ENCODE peak calls at places on chromosomes 12 and 14, in ten cellular contexts. A, U, L, N, R, X, C, B, M and E are unnamed samples.

GRCh38 chr14:90641111-90642010 is 174.9 kb downstream of the TTC7B start:
- DNase-seq in M (no peak), L (no peak), U (peak), N (no peak), C (no peak), A (peak), X (no peak), B (no peak), R (no peak), E (no peak)

GRCh38 chr14:36313898-36314297 is 6.5 kb downstream of the MBIP start:
- DNase-seq in X (no peak), C (no peak), B (no peak), L (no peak), M (no peak), R (no peak), U (no peak), A (no peak), N (no peak), E (no peak)

GRCh38 chr12:50581226-50582184 is 76.7 kb downstream of the DIP2B start:
- DNase-seq in M (no peak), A (peak), B (no peak), R (no peak), L (no peak), N (no peak), U (no peak), X (no peak), C (no peak), E (no peak)

GRCh38 chr12:79848321-79848720 is 86.6 kb downstream of the PPP1R12A start:
- DNase-seq in U (no peak), C (no peak), R (no peak), L (no peak), M (no peak), A (peak), X (no peak), B (no peak), N (no peak), E (no peak)

GRCh38 chr12:53564276-53564675 is 57.0 kb upstream of the NPFF start:
- DNase-seq in B (no peak), N (no peak), U (no peak), C (no peak), X (no peak), A (no peak), R (no peak), M (no peak), L (no peak), E (no peak)

GRCh38 chr12:65685514-65685913 is 138.8 kb upstream of the HMGA2 start:
- DNase-seq in C (no peak), U (no peak), N (no peak), X (no peak), L (no peak), M (no peak), A (peak), R (no peak), B (peak), E (no peak)

GRCh38 chr12:202081-202731 is 11.8 kb downstream of the SLC6A12 start:
- DNase-seq in A (no peak), B (no peak), C (no peak), U (peak), M (no peak), N (no peak), R (no peak), L (no peak), X (peak), E (peak)

GRCh38 chr12:44852483-44852882 is 23.6 kb downstream of the NELL2 start:
- DNase-seq in C (no peak), L (no peak), M (no peak), N (no peak), R (no peak), A (no peak), B (no peak), X (no peak), U (no peak), E (no peak)

GRCh38 chr14:90330203-90331196 is 1.2 kb downstream of the NRDE2 start:
- DNase-seq in U (no peak), N (no peak), A (no peak), B (no peak), C (no peak), X (no peak), R (no peak), L (no peak), M (no peak), E (no peak)